ENCODE peak calls at places on chromosomes 13 and 19, in six cellular contexts. One of them, this sample, is unnamed.
A peak's percentile ranks its signal among the peaks of the same experiment; 100 is the strongest.

GRCh38 chr19:28305513-28305912 is 907.4 kb downstream of the UQCRFS1 start:
- DNase-seq in neuronal stem cell: no peak
- DNase-seq in mesendoderm: no peak
- DNase-seq in IMR-90: no peak
- DNase-seq in H1: no peak
- DNase-seq in H9: no peak
- DNase-seq in this sample: no peak

GRCh38 chr13:105510363-105510762 is 1025.1 kb downstream of the EFNB2 start:
- DNase-seq in H1: no peak
- DNase-seq in H9: no peak
- DNase-seq in mesendoderm: peak; percentile 62
- DNase-seq in IMR-90: no peak
- DNase-seq in neuronal stem cell: no peak
- DNase-seq in this sample: no peak

GRCh38 chr13:94712812-94713555 is 639 bp upstream of the SOX21 start:
- DNase-seq in mesendoderm: peak; percentile 46
- DNase-seq in IMR-90: peak; percentile 46
- DNase-seq in neuronal stem cell: no peak
- DNase-seq in H9: peak; percentile 64
- DNase-seq in H1: no peak
- DNase-seq in this sample: peak; percentile 56

GRCh38 chr13:35953537-35954206 is 177.5 kb downstream of the DCLK1 start:
- DNase-seq in mesendoderm: peak; percentile 92
- DNase-seq in neuronal stem cell: peak; percentile 69
- DNase-seq in IMR-90: peak; percentile 94
- DNase-seq in H1: peak; percentile 65
- DNase-seq in H9: peak; percentile 75
- DNase-seq in this sample: peak; percentile 63

GRCh38 chr19:51448011-51448744 is 10.1 kb downstream of the SIGLEC8 start:
- DNase-seq in H1: no peak
- DNase-seq in mesendoderm: no peak
- DNase-seq in neuronal stem cell: no peak
- DNase-seq in IMR-90: no peak
- DNase-seq in H9: no peak
- DNase-seq in this sample: no peak

GRCh38 chr13:111656439-111656838 is 336.0 kb downstream of the TEX29 start:
- DNase-seq in neuronal stem cell: no peak
- DNase-seq in H9: peak; percentile 3
- DNase-seq in H1: no peak
- DNase-seq in IMR-90: no peak
- DNase-seq in mesendoderm: no peak
- DNase-seq in this sample: no peak

GRCh38 chr13:64925727-64926126 is 2304.4 kb downstream of the PCDH9 start:
- DNase-seq in neuronal stem cell: no peak
- DNase-seq in mesendoderm: no peak
- DNase-seq in H9: no peak
- DNase-seq in IMR-90: no peak
- DNase-seq in H1: no peak
- DNase-seq in this sample: no peak

GRCh38 chr13:34145061-34145460 is 327.1 kb downstream of the RFC3 start:
- DNase-seq in IMR-90: no peak
- DNase-seq in H1: no peak
- DNase-seq in neuronal stem cell: no peak
- DNase-seq in mesendoderm: no peak
- DNase-seq in H9: no peak
- DNase-seq in this sample: no peak

GRCh38 chr13:38763446-38764381 is 76.8 kb downstream of the FREM2 start:
- DNase-seq in H1: peak; percentile 19
- DNase-seq in H9: peak; percentile 37
- DNase-seq in mesendoderm: peak; percentile 77
- DNase-seq in IMR-90: peak; percentile 33
- DNase-seq in neuronal stem cell: peak; percentile 61
- DNase-seq in this sample: peak; percentile 40

GRCh38 chr19:31675187-31675913 is 326.1 kb upstream of the TSHZ3 start:
- DNase-seq in neuronal stem cell: no peak
- DNase-seq in mesendoderm: no peak
- DNase-seq in H1: no peak
- DNase-seq in H9: no peak
- DNase-seq in IMR-90: peak; percentile 59
- DNase-seq in this sample: peak; percentile 70

GRCh38 chr13:114106991-114107685 is 25.3 kb downstream of the RASA3 start:
- DNase-seq in neuronal stem cell: no peak
- DNase-seq in H1: no peak
- DNase-seq in IMR-90: no peak
- DNase-seq in mesendoderm: no peak
- DNase-seq in H9: no peak
- DNase-seq in this sample: no peak

GRCh38 chr19:737591-738093 is 13.3 kb upstream of the MISP start:
- DNase-seq in neuronal stem cell: no peak
- DNase-seq in IMR-90: peak; percentile 16
- DNase-seq in H1: peak; percentile 43
- DNase-seq in H9: peak; percentile 81
- DNase-seq in mesendoderm: peak; percentile 80
- DNase-seq in this sample: peak; percentile 42

GRCh38 chr13:30382836-30383525 is 39.3 kb upstream of the UBE2L5 start:
- DNase-seq in neuronal stem cell: no peak
- DNase-seq in mesendoderm: no peak
- DNase-seq in IMR-90: no peak
- DNase-seq in H1: no peak
- DNase-seq in H9: no peak
- DNase-seq in this sample: no peak

GRCh38 chr13:60267498-60268202 is 103.9 kb upstream of the DIAPH3 start:
- DNase-seq in H9: peak; percentile 80
- DNase-seq in neuronal stem cell: no peak
- DNase-seq in mesendoderm: peak; percentile 78
- DNase-seq in IMR-90: no peak
- DNase-seq in H1: no peak
- DNase-seq in this sample: peak; percentile 3

GRCh38 chr19:55486971-55487883 is 1.0 kb upstream of the SSC5D start:
- DNase-seq in H9: no peak
- DNase-seq in H1: no peak
- DNase-seq in mesendoderm: peak; percentile 80
- DNase-seq in IMR-90: peak; percentile 97
- DNase-seq in neuronal stem cell: no peak
- DNase-seq in this sample: peak; percentile 99

GRCh38 chr13:40316301-40316700 is 350.1 kb downstream of the FOXO1 start:
- DNase-seq in neuronal stem cell: no peak
- DNase-seq in IMR-90: no peak
- DNase-seq in H9: no peak
- DNase-seq in H1: no peak
- DNase-seq in mesendoderm: no peak
- DNase-seq in this sample: no peak

GRCh38 chr13:70253411-70253810 is 145.2 kb upstream of the KLHL1 start:
- DNase-seq in IMR-90: no peak
- DNase-seq in H1: no peak
- DNase-seq in H9: no peak
- DNase-seq in neuronal stem cell: no peak
- DNase-seq in mesendoderm: no peak
- DNase-seq in this sample: no peak

GRCh38 chr13:111915104-111915551 is 151.8 kb upstream of the SOX1 start:
- DNase-seq in neuronal stem cell: no peak
- DNase-seq in H9: peak; percentile 26
- DNase-seq in IMR-90: no peak
- DNase-seq in mesendoderm: no peak
- DNase-seq in H1: no peak
- DNase-seq in this sample: no peak

GRCh38 chr19:39941615-39942507 is 7.4 kb upstream of the FCGBP start:
- DNase-seq in mesendoderm: no peak
- DNase-seq in H9: no peak
- DNase-seq in neuronal stem cell: peak; percentile 6
- DNase-seq in H1: no peak
- DNase-seq in IMR-90: peak; percentile 38
- DNase-seq in this sample: peak; percentile 12

GRCh38 chr13:45820106-45820838 is 31.3 kb downstream of the SIAH3 start:
- DNase-seq in mesendoderm: no peak
- DNase-seq in neuronal stem cell: no peak
- DNase-seq in H9: no peak
- DNase-seq in IMR-90: no peak
- DNase-seq in H1: no peak
- DNase-seq in this sample: no peak

DNA sequence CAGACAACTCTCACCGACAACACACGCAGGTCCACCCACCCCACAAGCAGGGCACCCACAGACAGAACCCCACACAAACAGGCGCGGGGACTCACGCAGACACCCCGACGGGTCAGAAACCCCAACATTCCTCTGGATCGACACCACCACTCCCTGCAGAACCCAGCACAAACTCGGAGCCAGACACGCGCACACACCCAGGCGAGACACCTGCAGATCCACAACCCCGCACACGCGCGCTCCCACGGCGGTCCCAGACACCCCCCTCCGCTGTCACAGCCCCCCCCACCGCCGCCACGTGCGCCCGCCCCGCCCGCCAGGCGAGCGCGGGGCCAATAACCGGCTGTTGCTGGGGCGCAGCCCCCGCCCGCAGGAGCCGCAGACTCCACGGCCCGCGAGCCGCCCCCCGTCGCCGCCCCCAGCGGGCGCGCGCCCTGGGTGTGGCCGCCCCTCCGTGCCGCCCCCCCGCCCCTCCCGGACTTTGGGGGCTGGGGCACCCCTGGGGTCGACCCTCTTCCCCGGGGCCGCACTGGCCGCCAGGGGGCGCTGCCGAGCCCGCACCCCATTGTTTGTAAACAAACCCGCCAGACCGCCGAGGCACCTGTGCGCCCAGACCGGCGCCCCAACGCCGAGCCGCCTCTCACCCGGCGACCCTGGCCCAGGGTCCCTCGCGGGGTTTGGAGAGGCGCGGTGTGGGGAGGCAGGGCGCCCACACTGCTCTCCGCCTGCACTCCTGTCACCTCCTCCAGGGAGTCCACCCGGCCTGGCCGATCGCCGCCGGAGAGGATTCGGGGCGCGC is 678 bp downstream of the BBC3 start:
- DNase-seq in neuronal stem cell: no peak
- DNase-seq in IMR-90: peak; percentile 18
- DNase-seq in mesendoderm: peak; percentile 42
- DNase-seq in H1: no peak
- DNase-seq in H9: peak; percentile 73
- DNase-seq in this sample: peak; percentile 56
- H3K23ac ChIP-seq in neuronal stem cell: peak overlapping the region; percentile 98
- H3K23ac ChIP-seq in IMR-90: peak overlapping the region; percentile 96
- H3K23ac ChIP-seq in mesendoderm: no peak overlapping the region
- H3K23ac ChIP-seq in H1: no peak overlapping the region
- H3K23ac ChIP-seq in H9: no peak overlapping the region
- H3K23ac ChIP-seq in this sample: peak overlapping the region; percentile 81

DNA sequence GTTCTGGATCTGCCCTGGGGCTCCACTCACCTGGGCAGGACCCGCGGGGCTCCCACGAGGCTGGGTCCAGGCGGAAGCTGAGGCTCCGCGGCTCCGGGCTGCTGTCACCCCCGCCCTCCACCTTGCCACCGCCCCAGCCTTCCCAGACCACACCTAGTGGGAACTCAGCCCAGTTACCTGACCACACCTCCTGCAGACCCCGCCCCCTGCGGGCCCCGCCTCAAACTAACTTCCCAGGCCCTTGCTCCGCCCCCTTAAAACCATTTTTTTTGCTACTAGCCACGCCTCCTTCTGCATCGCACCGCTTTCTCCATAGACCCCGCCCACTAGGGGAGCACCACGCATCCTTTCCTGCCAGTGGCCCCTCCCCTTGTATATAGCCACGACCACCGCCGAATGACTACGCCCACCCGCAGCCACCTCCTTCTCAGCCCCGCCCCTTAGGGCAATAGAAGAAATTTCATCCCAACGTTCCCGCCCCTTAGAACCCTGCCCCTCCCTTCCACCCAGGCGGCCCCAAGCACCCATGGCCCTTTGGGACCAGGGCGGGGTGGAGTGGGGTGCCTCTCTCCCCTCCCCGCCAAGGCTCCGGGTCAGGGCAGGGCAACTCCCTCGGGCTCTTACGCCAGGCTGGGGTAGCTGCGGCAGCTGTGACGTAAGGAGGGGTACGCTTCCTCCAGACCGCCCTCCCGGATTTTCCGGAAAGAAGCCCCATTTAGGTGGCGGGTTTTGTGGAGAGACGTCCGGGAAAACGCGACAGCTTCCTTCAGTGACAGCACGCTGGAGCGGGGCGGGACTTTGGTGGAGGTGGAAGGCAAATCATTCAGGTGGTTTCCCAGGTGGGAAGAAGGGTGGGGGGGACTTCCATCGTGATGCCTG is at the start of gene SH2D3A:
- DNase-seq in H1: peak; percentile 96
- DNase-seq in IMR-90: peak; percentile 15
- DNase-seq in mesendoderm: peak; percentile 98
- DNase-seq in H9: peak; percentile 98
- DNase-seq in neuronal stem cell: peak; percentile 57
- DNase-seq in this sample: peak; percentile 19
- H3K23ac ChIP-seq in H1: no peak within 1 kb of the TSS
- H3K23ac ChIP-seq in IMR-90: no peak within 1 kb of the TSS
- H3K23ac ChIP-seq in mesendoderm: no peak within 1 kb of the TSS
- H3K23ac ChIP-seq in H9: peak within 1 kb of the TSS; percentile 36
- H3K23ac ChIP-seq in neuronal stem cell: peak within 1 kb of the TSS; percentile 96
- H3K23ac ChIP-seq in this sample: no peak within 1 kb of the TSS

GRCh38 chr19:19661675-19662251 is 1.7 kb downstream of the ATP13A1 start:
- DNase-seq in H9: peak; percentile 26
- DNase-seq in IMR-90: no peak
- DNase-seq in H1: no peak
- DNase-seq in neuronal stem cell: no peak
- DNase-seq in mesendoderm: peak; percentile 54
- DNase-seq in this sample: no peak

GRCh38 chr19:19661141-19661674 is 2.3 kb downstream of the ATP13A1 start:
- DNase-seq in neuronal stem cell: no peak
- DNase-seq in mesendoderm: no peak
- DNase-seq in IMR-90: no peak
- DNase-seq in H9: peak; percentile 24
- DNase-seq in H1: no peak
- DNase-seq in this sample: no peak

GRCh38 chr19:19662866-19663291 is 597 bp downstream of the ATP13A1 start:
- DNase-seq in neuronal stem cell: no peak
- DNase-seq in H1: no peak
- DNase-seq in H9: no peak
- DNase-seq in mesendoderm: peak; percentile 43
- DNase-seq in IMR-90: peak; percentile 4
- DNase-seq in this sample: peak; percentile 42

GRCh38 chr19:19662344-19662743 is 1.1 kb downstream of the ATP13A1 start:
- DNase-seq in neuronal stem cell: no peak
- DNase-seq in H9: no peak
- DNase-seq in mesendoderm: no peak
- DNase-seq in H1: no peak
- DNase-seq in IMR-90: no peak
- DNase-seq in this sample: no peak

GRCh38 chr19:19663292-19664120 is at the start of gene ATP13A1:
- DNase-seq in H9: peak; percentile 95
- DNase-seq in mesendoderm: peak; percentile 98
- DNase-seq in H1: peak; percentile 89
- DNase-seq in IMR-90: peak; percentile 97
- DNase-seq in neuronal stem cell: peak; percentile 92
- DNase-seq in this sample: peak; percentile 98
- H3K23ac ChIP-seq in H9: no peak within 1 kb of the TSS
- H3K23ac ChIP-seq in mesendoderm: peak within 1 kb of the TSS; percentile 99
- H3K23ac ChIP-seq in H1: no peak within 1 kb of the TSS
- H3K23ac ChIP-seq in IMR-90: peak within 1 kb of the TSS; percentile 80
- H3K23ac ChIP-seq in neuronal stem cell: peak within 1 kb of the TSS; percentile 98
- H3K23ac ChIP-seq in this sample: peak within 1 kb of the TSS; percentile 99

GRCh38 chr19:11463391-11463790 is 17.5 kb downstream of the ELAVL3 start:
- DNase-seq in neuronal stem cell: no peak
- DNase-seq in mesendoderm: no peak
- DNase-seq in IMR-90: no peak
- DNase-seq in H1: no peak
- DNase-seq in H9: no peak
- DNase-seq in this sample: no peak
- H3K23ac ChIP-seq in neuronal stem cell: peak overlapping the region; percentile 97
- H3K23ac ChIP-seq in mesendoderm: no peak overlapping the region
- H3K23ac ChIP-seq in IMR-90: no peak overlapping the region
- H3K23ac ChIP-seq in H1: no peak overlapping the region
- H3K23ac ChIP-seq in H9: no peak overlapping the region
- H3K23ac ChIP-seq in this sample: no peak overlapping the region

GRCh38 chr13:97005631-97006262 is 11.5 kb upstream of the OXGR1 start:
- DNase-seq in H9: no peak
- DNase-seq in IMR-90: peak; percentile 76
- DNase-seq in neuronal stem cell: no peak
- DNase-seq in H1: no peak
- DNase-seq in mesendoderm: no peak
- DNase-seq in this sample: peak; percentile 78
- H3K23ac ChIP-seq in H9: no peak overlapping the region
- H3K23ac ChIP-seq in IMR-90: peak overlapping the region; percentile 74
- H3K23ac ChIP-seq in neuronal stem cell: no peak overlapping the region
- H3K23ac ChIP-seq in H1: no peak overlapping the region
- H3K23ac ChIP-seq in mesendoderm: no peak overlapping the region
- H3K23ac ChIP-seq in this sample: no peak overlapping the region